ENCODE peak calls at places on chromosome X, in eight cellular contexts. G is HepG2, R is K562, T is GM23338, M is H1, D is endothelial cell of umbilical vein, A is SK-N-SH, N is GM12878. V is an unnamed sample.

GRCh38 chrX:155747520-155747919 is 133.6 kb upstream of the VAMP7 start:
- DNase-seq in A (no peak), T (no peak), D (peak; percentile 68), G (no peak), R (peak; percentile 18), M (no peak), N (no peak), V (no peak)

GRCh38 chrX:118764122-118764521 is 36.7 kb downstream of the IL13RA1 start:
- DNase-seq in N (no peak), T (peak; percentile 46), M (no peak), R (no peak), A (no peak), D (no peak), G (no peak), V (no peak)

GRCh38 chrX:139126493-139126892 is 404.0 kb upstream of the F9 start:
- DNase-seq in A (peak; percentile 2), G (peak; percentile 12), D (no peak), N (no peak), T (peak; percentile 82), R (peak; percentile 72), M (peak; percentile 46), V (no peak)

GRCh38 chrX:45750639-45751038 is 550.0 kb upstream of the DIPK2B start:
- DNase-seq in G (no peak), T (no peak), M (no peak), R (no peak), N (no peak), D (no peak), A (no peak), V (no peak)

GRCh38 chrX:105190252-105190853 is 30.1 kb downstream of the TEX13A start:
- DNase-seq in R (peak; percentile 26), T (peak; percentile 36), D (peak; percentile 43), M (peak; percentile 50), G (no peak), N (no peak), A (peak; percentile 7), V (no peak)

GRCh38 chrX:113929004-113929403 is 654.9 kb upstream of the HTR2C start:
- DNase-seq in T (peak; percentile 83), G (peak; percentile 36), R (peak; percentile 57), D (peak; percentile 14), A (peak; percentile 52), M (peak; percentile 46), N (no peak), V (peak; percentile 43)

GRCh38 chrX:75226280-75226679 is 47.6 kb upstream of the UPRT start:
- DNase-seq in T (no peak), G (no peak), R (no peak), A (no peak), N (no peak), M (no peak), D (no peak), V (no peak)

GRCh38 chrX:107675823-107676555 is 47.7 kb downstream of the PRPS1 start:
- DNase-seq in G (no peak), M (no peak), N (no peak), R (peak; percentile 24), D (no peak), A (no peak), T (no peak), V (no peak)

GRCh38 chrX:135425566-135425965 is 3.8 kb downstream of the SMIM10L2A start:
- DNase-seq in D (no peak), T (no peak), N (no peak), G (no peak), R (no peak), A (no peak), M (no peak), V (no peak)

GRCh38 chrX:134758652-134759051 is 100.4 kb upstream of the PLAC1 start:
- DNase-seq in G (no peak), D (no peak), N (no peak), A (no peak), T (no peak), R (no peak), M (no peak), V (no peak)

GRCh38 chrX:40945366-40945713 is 139.9 kb upstream of the USP9X start:
- DNase-seq in N (peak; percentile 40), G (no peak), D (peak; percentile 76), R (peak; percentile 55), M (no peak), A (no peak), T (no peak), V (peak; percentile 21)

GRCh38 chrX:49792376-49792775 is 36.7 kb upstream of the PAGE4 start:
- DNase-seq in M (no peak), R (no peak), G (peak; percentile 69), T (no peak), N (no peak), A (no peak), D (no peak), V (no peak)

GRCh38 chrX:155028192-155028591 is 1.5 kb downstream of the FUNDC2 start:
- DNase-seq in R (peak; percentile 38), G (no peak), N (no peak), D (peak; percentile 1), T (no peak), A (no peak), M (no peak), V (no peak)

GRCh38 chrX:38080808-38081207 is 74.5 kb downstream of the SYTL5 start:
- DNase-seq in D (peak; percentile 38), G (no peak), R (no peak), N (no peak), A (no peak), M (no peak), T (no peak), V (no peak)

GRCh38 chrX:39819921-39820849 is 277.6 kb downstream of the BCOR start:
- DNase-seq in D (peak; percentile 1), R (no peak), M (no peak), G (no peak), N (no peak), A (peak; percentile 72), T (peak; percentile 36), V (no peak)

GRCh38 chrX:119206203-119206602 is 29.9 kb upstream of the PGRMC1 start:
- DNase-seq in R (peak; percentile 23), G (no peak), T (no peak), M (no peak), D (no peak), A (no peak), N (no peak), V (no peak)

GRCh38 chrX:48854898-48855297 is 19.5 kb upstream of the PCSK1N start:
- DNase-seq in G (peak; percentile 25), R (peak; percentile 42), N (no peak), T (peak; percentile 47), A (no peak), M (no peak), D (no peak), V (peak; percentile 3)

GRCh38 chrX:9231491-9231890 is 197.6 kb upstream of the FAM9B start:
- DNase-seq in N (no peak), D (no peak), T (no peak), G (no peak), M (no peak), A (no peak), R (no peak), V (no peak)

GRCh38 chrX:34546366-34546765 is 110.7 kb downstream of the TMEM47 start:
- DNase-seq in N (no peak), R (no peak), D (no peak), G (no peak), A (no peak), M (no peak), T (no peak), V (no peak)

DNA sequence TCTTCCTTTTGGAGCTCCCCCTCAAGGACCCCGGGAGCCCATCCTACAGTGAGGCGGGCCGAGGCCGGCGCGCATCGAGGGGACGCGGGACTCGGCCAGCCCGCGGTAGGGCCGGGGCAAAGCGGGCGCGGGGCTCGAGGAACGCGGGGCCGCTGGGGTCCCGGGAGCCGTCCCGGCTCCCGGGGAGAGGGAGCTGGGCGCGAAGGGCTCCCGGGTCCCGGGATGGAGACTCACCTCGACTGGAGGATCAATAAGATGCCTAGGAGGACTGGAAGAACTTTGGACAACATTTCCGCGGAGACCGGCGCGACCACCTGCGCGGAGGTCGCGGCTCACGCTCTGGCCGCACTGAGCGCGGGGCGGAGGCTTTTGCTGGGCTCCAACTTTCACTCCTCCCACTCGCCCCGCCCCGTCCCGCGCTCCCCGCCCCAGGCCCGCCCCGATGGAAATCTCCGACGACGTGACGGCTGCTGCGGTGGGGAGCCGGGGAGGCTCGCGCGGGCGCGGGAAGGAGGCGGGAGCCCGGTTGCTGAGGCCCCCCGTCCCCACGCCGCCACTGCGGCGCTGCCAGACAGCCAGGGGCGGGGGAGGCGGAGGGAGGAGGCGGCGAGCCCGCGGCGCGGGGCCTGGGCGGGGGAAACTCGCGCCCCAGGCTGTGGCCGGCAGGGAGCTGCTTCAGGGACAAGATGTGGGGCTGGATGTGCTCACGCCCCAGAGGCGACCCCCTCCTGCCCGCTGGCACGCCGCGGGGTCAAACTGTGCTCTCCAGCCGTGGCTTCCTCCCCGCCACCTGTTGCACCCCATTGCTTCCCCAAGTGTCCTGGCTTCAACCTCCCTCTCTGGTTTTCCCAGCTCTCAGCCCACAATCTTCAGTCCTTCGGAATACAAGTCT is at the start of gene GABRE:
- DNase-seq in D (peak; percentile 61), N (no peak), G (no peak), M (peak; percentile 53), A (peak; percentile 40), T (peak; percentile 57), R (peak; percentile 85), V (no peak)
- TF ChIP-seq POLR2AphosphoS5 in D (peak; percentile 60), N (no peak), G (peak; percentile 92), M (no peak), A (peak; percentile 66), T (peak; percentile 39), R (peak; percentile 71), V (peak; percentile 68)

GRCh38 chrX:2705036-2705435 is 13.9 kb downstream of the CD99 start:
- DNase-seq in G (no peak), M (no peak), D (peak; percentile 65), R (no peak), A (no peak), T (no peak), N (no peak), V (no peak)
- H3K79me2 ChIP-seq in G (peaks cover 92% of the 10 kb centered on the region), M (peaks cover 9% of the 10 kb centered on the region), D (peaks cover 90% of the 10 kb centered on the region), R (no peaks in the 10 kb centered on the region), A (peaks cover 83% of the 10 kb centered on the region), T (peaks cover 2% of the 10 kb centered on the region), N (peaks cover 21% of the 10 kb centered on the region), V (peaks cover 37% of the 10 kb centered on the region)

GRCh38 chrX:142095816-142096215 is 109.3 kb downstream of the MAGEC2 start:
- DNase-seq in R (no peak), N (no peak), T (no peak), D (no peak), A (no peak), M (no peak), G (no peak), V (no peak)
- TF ChIP-seq POLR2AphosphoS5 in R (no peak), N (no peak), T (no peak), D (no peak), A (no peak), M (no peak), G (no peak), V (no peak)

GRCh38 chrX:147914609-147915008 is 2.9 kb downstream of the FMR1 start:
- DNase-seq in G (no peak), R (no peak), M (no peak), N (no peak), D (no peak), T (no peak), A (no peak), V (no peak)

GRCh38 chrX:147916375-147916968 is 4.8 kb downstream of the FMR1 start:
- DNase-seq in G (no peak), T (no peak), R (no peak), N (no peak), M (no peak), A (no peak), D (no peak), V (no peak)

GRCh38 chrX:147923605-147924004 is 11.9 kb downstream of the FMR1 start:
- DNase-seq in D (no peak), R (no peak), M (no peak), G (no peak), A (no peak), T (no peak), N (no peak), V (no peak)

GRCh38 chrX:147917700-147918694 is 6.3 kb downstream of the FMR1 start:
- DNase-seq in D (peak; percentile 20), M (no peak), R (peak; percentile 19), N (peak; percentile 26), A (no peak), T (no peak), G (no peak), V (no peak)

GRCh38 chrX:147920161-147920666 is 8.5 kb downstream of the FMR1 start:
- DNase-seq in D (no peak), N (no peak), T (peak; percentile 6), M (no peak), G (no peak), R (no peak), A (no peak), V (no peak)
- H3K79me2 ChIP-seq in D (peaks cover 51% of the 10 kb centered on the region), N (peaks cover 24% of the 10 kb centered on the region), T (peaks cover 100% of the 10 kb centered on the region), M (peaks cover 96% of the 10 kb centered on the region), G (peaks cover 80% of the 10 kb centered on the region), R (peaks cover 75% of the 10 kb centered on the region), A (peaks cover 39% of the 10 kb centered on the region), V (peaks cover 59% of the 10 kb centered on the region)

V was measured in HCT116.